ENCODE peak calls at places on chromosomes 4 and X, in four cellular contexts. M is HepG2, B is SK-N-SH, I is GM12878. O is an unnamed sample.

GRCh38 chr4:105343523-105343931 is 130.3 kb downstream of the PPA2 start:
- DNase-seq in M (no peak), B (peak; percentile 39), I (no peak), O (no peak)

GRCh38 chr4:24645765-24646550 is 61.6 kb upstream of the DHX15 start:
- DNase-seq in M (no peak), B (no peak), I (no peak), O (no peak)

GRCh38 chr4:19857405-19857804 is 394.3 kb upstream of the SLIT2 start:
- DNase-seq in M (no peak), B (no peak), I (no peak), O (no peak)

GRCh38 chrX:110964761-110965160 is 131.2 kb upstream of the PAK3 start:
- DNase-seq in M (no peak), B (no peak), I (no peak), O (no peak)

GRCh38 chr4:106583567-106583966 is 215.0 kb upstream of the GIMD1 start:
- DNase-seq in M (no peak), B (no peak), I (no peak), O (no peak)

GRCh38 chr4:139916041-139916440 is 237.9 kb downstream of the MAML3 start:
- DNase-seq in M (no peak), B (no peak), I (no peak), O (no peak)

GRCh38 chrX:70549429-70549828 is 104.8 kb downstream of the DLG3 start:
- DNase-seq in M (no peak), B (no peak), I (no peak), O (no peak)

GRCh38 chr4:18020145-18020670 is 1.3 kb downstream of the LCORL start:
- DNase-seq in M (no peak), B (no peak), I (no peak), O (no peak)

GRCh38 chrX:82677281-82677680 is 830.8 kb upstream of the POU3F4 start:
- DNase-seq in M (no peak), B (no peak), I (no peak), O (no peak)

GRCh38 chr4:26377352-26378311 is 56.8 kb downstream of the RBPJ start:
- DNase-seq in M (no peak), B (no peak), I (no peak), O (no peak)

GRCh38 chr4:4492161-4492847 is 49.5 kb downstream of the STX18 start:
- DNase-seq in M (no peak), B (no peak), I (peak; percentile 56), O (no peak)

GRCh38 chr4:147824884-147825283 is 93.0 kb downstream of the ARHGAP10 start:
- DNase-seq in M (no peak), B (no peak), I (no peak), O (no peak)

GRCh38 chrX:84363674-84364073 is 138.6 kb downstream of the HDX start:
- DNase-seq in M (no peak), B (no peak), I (no peak), O (no peak)

GRCh38 chr4:145048817-145049216 is 49.2 kb downstream of the ANAPC10 start:
- DNase-seq in M (no peak), B (no peak), I (no peak), O (no peak)

GRCh38 chr4:101421393-101421792 is 74.1 kb upstream of the PPP3CA start:
- DNase-seq in M (no peak), B (no peak), I (no peak), O (no peak)

GRCh38 chr4:141020801-141021261 is 112.4 kb downstream of the RNF150 start:
- DNase-seq in M (no peak), B (no peak), I (no peak), O (no peak)

GRCh38 chr4:109590841-109591357 is 30.9 kb downstream of the MCUB start:
- DNase-seq in M (no peak), B (no peak), I (no peak), O (no peak)

GRCh38 chr4:3307486-3307885 is 14.7 kb downstream of the RGS12 start:
- DNase-seq in M (no peak), B (no peak), I (no peak), O (no peak)

GRCh38 chr4:48578132-48578964 is 88.3 kb downstream of the ZAR1 start:
- DNase-seq in M (peak; percentile 64), B (peak; percentile 59), I (peak; percentile 12), O (peak; percentile 45)

GRCh38 chr4:57061395-57061794 is 48.8 kb downstream of the IGFBP7 start:
- DNase-seq in M (no peak), B (no peak), I (no peak), O (no peak)

GRCh38 chrX:13687203-13687602 is 1.7 kb upstream of the RAB9A start:
- DNase-seq in M (no peak), B (no peak), I (no peak), O (no peak)

GRCh38 chrX:13689519-13690211 is 737 bp downstream of the RAB9A start:
- DNase-seq in M (no peak), B (no peak), I (no peak), O (peak; percentile 42)

GRCh38 chrX:13688772-13689518 is at the start of gene RAB9A:
- DNase-seq in M (peak; percentile 33), B (peak; percentile 98), I (no peak), O (peak; percentile 87)

GRCh38 chrX:13690836-13691235 is 1.9 kb downstream of the RAB9A start:
- DNase-seq in M (no peak), B (no peak), I (no peak), O (no peak)

GRCh38 chrX:13688384-13688771 is 550 bp upstream of the RAB9A start:
- DNase-seq in M (no peak), B (peak; percentile 17), I (no peak), O (peak; percentile 18)
- TF ChIP-seq FOXM1 in M (no peak), B (no peak), I (no peak), O (no peak)

GRCh38 chr4:143586080-143586479 is 72.6 kb downstream of the SMARCA5 start:
- DNase-seq in M (no peak), B (no peak), I (no peak), O (no peak)

GRCh38 chr4:143585548-143585947 is 72.0 kb downstream of the SMARCA5 start:
- DNase-seq in M (no peak), B (no peak), I (no peak), O (no peak)

DNA sequence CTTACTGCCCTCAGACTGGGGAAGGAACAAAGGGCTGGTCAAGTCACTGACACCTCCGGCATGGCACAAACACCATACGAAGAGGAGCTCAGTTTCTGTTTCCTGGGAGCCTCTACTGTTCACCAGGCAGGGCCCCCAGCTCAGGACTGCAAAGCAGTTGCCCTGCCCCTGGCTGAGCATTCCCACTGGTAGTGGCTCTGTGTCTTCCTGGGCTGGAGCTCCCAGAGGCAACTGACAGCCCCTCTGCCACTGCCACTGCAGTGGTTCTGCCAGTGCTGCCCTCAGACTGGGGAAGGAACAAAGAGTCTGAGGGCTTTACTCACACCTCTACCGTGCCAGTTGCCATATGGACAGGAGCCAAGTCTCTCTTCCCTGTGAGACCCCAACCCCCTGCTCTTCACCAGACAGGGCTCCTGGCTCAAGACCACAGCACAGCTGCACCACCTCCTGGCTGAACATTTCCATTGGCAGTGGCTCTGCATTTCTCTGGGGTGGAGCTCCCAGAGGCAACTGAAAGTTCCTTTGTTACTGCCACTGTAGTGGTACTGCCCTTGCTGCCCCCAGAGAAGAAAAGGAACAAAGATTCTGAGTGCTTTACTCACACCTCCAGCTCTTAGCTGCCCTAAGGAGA is 67.9 kb downstream of the SMARCA5 start:
- DNase-seq in M (no peak), B (no peak), I (no peak), O (no peak)
- TF ChIP-seq SIN3A in M (no peak), B (no peak), I (no peak), O (no peak)

GRCh38 chr4:128455480-128455879 is 167.9 kb upstream of the PGRMC2 start:
- DNase-seq in M (no peak), B (no peak), I (no peak), O (no peak)
- H3K9ac ChIP-seq in M (no peak overlapping the region), B (no peak overlapping the region), I (no peak overlapping the region), O (no peak overlapping the region)

GRCh38 chrX:71870337-71871098 is 40.1 kb upstream of the NHSL2 start:
- DNase-seq in M (peak; percentile 27), B (no peak), I (no peak), O (no peak)
- TF ChIP-seq FOXM1 in M (no peak), B (no peak), I (no peak), O (no peak)

GRCh38 chrX:154082396-154083133 is 15.0 kb downstream of the MECP2 start:
- DNase-seq in M (no peak), B (no peak), I (no peak), O (no peak)

GRCh38 chrX:154084449-154085300 is 12.8 kb downstream of the MECP2 start:
- DNase-seq in M (no peak), B (no peak), I (no peak), O (no peak)

GRCh38 chrX:154083134-154083517 is 14.4 kb downstream of the MECP2 start:
- DNase-seq in M (no peak), B (no peak), I (no peak), O (no peak)
- TF ChIP-seq SIN3A in M (no peak), B (no peak), I (no peak), O (no peak)

GRCh38 chr4:85842540-85842939 is 367.6 kb downstream of the ARHGAP24 start:
- DNase-seq in M (no peak), B (no peak), I (no peak), O (no peak)
- H3K9ac ChIP-seq in M (no peak overlapping the region), B (no peak overlapping the region), I (no peak overlapping the region), O (no peak overlapping the region)

DNA sequence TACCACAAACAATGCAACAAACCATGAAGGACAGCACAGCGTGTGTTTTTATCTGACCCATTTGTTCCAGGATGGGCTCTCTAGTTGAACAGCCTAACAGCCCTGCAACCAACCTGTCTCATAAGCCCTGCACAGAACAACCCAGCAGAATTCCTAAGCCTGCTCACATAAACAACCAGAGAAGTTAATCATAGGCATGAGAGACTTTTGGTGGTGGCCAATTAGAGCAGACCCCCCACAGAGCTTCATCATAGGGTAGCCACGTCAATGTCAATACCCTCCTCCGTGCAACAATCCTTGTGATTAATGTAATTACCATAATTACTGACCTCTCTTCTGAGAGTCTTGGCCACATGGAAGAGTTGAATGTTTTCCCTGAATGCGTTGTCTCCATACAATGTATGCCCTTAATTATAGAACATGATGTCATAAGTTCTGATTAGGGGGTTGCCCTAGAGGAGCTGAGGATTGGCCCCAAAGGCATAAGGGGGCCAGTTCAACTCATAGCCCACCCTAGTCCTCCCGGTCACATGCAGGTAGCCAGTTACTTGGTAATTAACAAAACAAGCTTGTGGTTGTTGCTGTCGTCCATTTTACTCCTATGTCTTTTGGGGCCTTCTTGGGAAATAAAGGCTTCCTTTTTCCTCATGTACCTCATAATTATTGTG is 92.7 kb downstream of the SYNPO2 start:
- DNase-seq in M (no peak), B (no peak), I (no peak), O (no peak)
- TF ChIP-seq FOXM1 in M (no peak), B (no peak), I (no peak), O (no peak)

GRCh38 chrX:75609361-75609760 is 86.5 kb upstream of the ZDHHC15 start:
- DNase-seq in M (no peak), B (no peak), I (no peak), O (no peak)

GRCh38 chrX:75603833-75604232 is 81.0 kb upstream of the ZDHHC15 start:
- DNase-seq in M (peak; percentile 7), B (peak; percentile 42), I (no peak), O (peak; percentile 18)
- TF ChIP-seq SIN3A in M (no peak), B (no peak), I (no peak), O (no peak)

DNA sequence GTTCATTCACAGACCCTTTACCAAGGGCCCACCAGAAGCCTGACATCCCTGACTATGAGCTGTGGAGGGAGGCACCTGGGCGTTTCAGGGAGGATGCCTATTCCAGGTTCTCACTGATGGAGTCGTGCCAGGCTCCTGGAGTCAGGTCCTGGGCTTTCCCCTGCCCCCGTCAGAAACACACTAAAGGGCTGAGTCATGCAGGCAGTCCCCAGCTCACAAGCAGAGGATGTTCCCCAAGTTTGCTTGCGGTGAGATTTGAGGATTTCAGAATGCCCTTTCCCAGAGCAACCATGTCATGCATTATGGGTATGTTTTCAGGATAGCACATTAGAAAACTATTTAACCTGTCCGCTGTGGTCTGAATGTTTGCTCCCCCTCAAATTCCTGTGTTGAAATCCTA is 45.2 kb downstream of the FHDC1 start:
- DNase-seq in M (no peak), B (no peak), I (no peak), O (no peak)
- H3K9ac ChIP-seq in M (no peak overlapping the region), B (no peak overlapping the region), I (no peak overlapping the region), O (no peak overlapping the region)

O was measured in K562.